ENCODE peak calls at places on chromosome 2, in five cellular contexts. M is cardiac muscle cell, P is AG04450, Z is ovary, V is neuronal stem cell. D is an unnamed sample.

GRCh38 chr2:215409331-215410127 is 26.3 kb downstream of the FN1 start:
- DNase-seq in M (no peak), P (no peak), Z (no peak), V (no peak), D (no peak)

GRCh38 chr2:63856302-63856600 is 14.6 kb downstream of the UGP2 start:
- DNase-seq in M (no peak), P (no peak), Z (no peak), V (no peak), D (no peak)

GRCh38 chr2:204260162-204260877 is 285.0 kb upstream of the PARD3B start:
- DNase-seq in M (peak; percentile 81), P (peak; percentile 49), Z (peak; percentile 56), V (peak; percentile 85), D (peak; percentile 75)

GRCh38 chr2:213995400-213996105 is 415.3 kb upstream of the VWC2L start:
- DNase-seq in M (peak; percentile 71), P (peak; percentile 52), Z (no peak), V (no peak), D (peak; percentile 56)

GRCh38 chr2:176109955-176110345 is 2.9 kb downstream of the HOXD11 start:
- DNase-seq in M (no peak), P (no peak), Z (no peak), V (no peak), D (no peak)

GRCh38 chr2:49335546-49335945 is 181.2 kb upstream of the FSHR start:
- DNase-seq in M (no peak), P (no peak), Z (no peak), V (no peak), D (no peak)

GRCh38 chr2:95275151-95275515 is 884 bp downstream of the PROM2 start:
- DNase-seq in M (no peak), P (no peak), Z (peak; percentile 13), V (no peak), D (no peak)

GRCh38 chr2:11921030-11921583 is 174.7 kb downstream of the LPIN1 start:
- DNase-seq in M (no peak), P (no peak), Z (no peak), V (no peak), D (no peak)

GRCh38 chr2:178844269-178844668 is 37.0 kb upstream of the TTN start:
- DNase-seq in M (no peak), P (no peak), Z (no peak), V (no peak), D (no peak)

GRCh38 chr2:113838277-113838676 is 51.6 kb upstream of the ACTR3 start:
- DNase-seq in M (no peak), P (no peak), Z (no peak), V (no peak), D (no peak)

GRCh38 chr2:225865468-225865867 is 466.0 kb downstream of the NYAP2 start:
- DNase-seq in M (peak; percentile 2), P (peak; percentile 16), Z (no peak), V (no peak), D (no peak)

GRCh38 chr2:219073413-219074129 is 12.8 kb upstream of the IHH start:
- DNase-seq in M (peak; percentile 84), P (peak; percentile 27), Z (no peak), V (peak; percentile 49), D (no peak)

GRCh38 chr2:59732861-59733603 is 820.4 kb downstream of the BCL11A start:
- DNase-seq in M (no peak), P (no peak), Z (no peak), V (no peak), D (no peak)

GRCh38 chr2:102289129-102289528 is 22.2 kb upstream of the IL1RL1 start:
- DNase-seq in M (peak; percentile 39), P (no peak), Z (no peak), V (no peak), D (no peak)

GRCh38 chr2:169035887-169036286 is 4.8 kb upstream of the ABCB11 start:
- DNase-seq in M (no peak), P (no peak), Z (no peak), V (no peak), D (no peak)

GRCh38 chr2:44237221-44237620 is 38.1 kb upstream of the SLC3A1 start:
- DNase-seq in M (no peak), P (no peak), Z (no peak), V (no peak), D (no peak)

GRCh38 chr2:158006961-158007664 is 94.6 kb upstream of the UPP2 start:
- DNase-seq in M (no peak), P (no peak), Z (no peak), V (no peak), D (no peak)

GRCh38 chr2:120576509-120577474 is 158.9 kb upstream of the GLI2 start:
- DNase-seq in M (peak; percentile 69), P (no peak), Z (peak; percentile 55), V (no peak), D (no peak)

GRCh38 chr2:68156419-68156818 is 1.3 kb upstream of the PNO1 start:
- DNase-seq in M (no peak), P (no peak), Z (no peak), V (no peak), D (no peak)

GRCh38 chr2:131413148-131413747 is 49.3 kb upstream of the RAB6D start:
- DNase-seq in M (peak; percentile 78), P (no peak), Z (no peak), V (peak; percentile 62), D (no peak)

GRCh38 chr2:67260348-67261277 is 136.5 kb upstream of the ETAA1 start:
- DNase-seq in M (peak; percentile 89), P (peak; percentile 100), Z (peak; percentile 81), V (no peak), D (peak; percentile 96)

GRCh38 chr2:9153589-9153988 is 53.0 kb upstream of the ASAP2 start:
- DNase-seq in M (peak; percentile 39), P (no peak), Z (no peak), V (no peak), D (no peak)

GRCh38 chr2:100470898-100471514 is 724 bp downstream of the NMS start:
- DNase-seq in M (peak; percentile 27), P (no peak), Z (peak; percentile 65), V (peak; percentile 51), D (peak; percentile 47)

GRCh38 chr2:96116424-96116878 is at the start of gene ADRA2B:
- DNase-seq in M (peak; percentile 36), P (no peak), Z (peak; percentile 54), V (peak; percentile 71), D (no peak)

GRCh38 chr2:30164131-30164925 is 17.5 kb downstream of the YPEL5 start:
- DNase-seq in M (no peak), P (no peak), Z (no peak), V (no peak), D (no peak)

DNA sequence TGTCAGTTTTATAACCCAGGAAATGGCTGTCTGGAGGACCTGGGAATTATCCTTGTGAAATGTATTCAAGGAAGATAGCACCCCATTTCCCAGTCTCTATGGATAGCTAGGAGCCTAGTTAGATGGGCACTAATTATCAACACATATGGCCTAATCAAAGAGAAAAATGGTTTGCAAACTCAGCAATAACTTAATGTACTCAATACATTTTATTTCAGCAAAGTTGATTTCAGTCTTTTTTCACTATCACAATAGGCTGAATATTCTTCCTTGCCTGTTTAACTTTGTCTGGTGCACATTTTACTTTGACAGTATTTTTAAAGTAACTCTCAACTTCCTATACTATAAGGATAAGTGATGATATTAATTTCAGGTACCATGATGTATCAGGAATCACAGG is 756.3 kb downstream of the CCDC85A start:
- DNase-seq in M (no peak), P (no peak), Z (no peak), V (no peak), D (no peak)
- H3K27me3 ChIP-seq in M (no peaks in the 10 kb centered on the region), P (no peaks in the 10 kb centered on the region), Z (no peaks in the 10 kb centered on the region), V (no peaks in the 10 kb centered on the region), D (no peaks in the 10 kb centered on the region)

GRCh38 chr2:231682546-231683291 is 25.6 kb upstream of the PTMA start:
- DNase-seq in M (no peak), P (no peak), Z (no peak), V (no peak), D (no peak)
- H3K4me3 ChIP-seq in M (no peak overlapping the region), P (no peak overlapping the region), Z (no peak overlapping the region), V (no peak overlapping the region), D (no peak overlapping the region)

GRCh38 chr2:74551530-74551929 is 2.2 kb downstream of the LOXL3 start:
- DNase-seq in M (no peak), P (no peak), Z (no peak), V (no peak), D (no peak)
- H3K27me3 ChIP-seq in M (peaks cover 32% of the 10 kb centered on the region), P (no peaks in the 10 kb centered on the region), Z (no peaks in the 10 kb centered on the region), V (peaks cover 57% of the 10 kb centered on the region), D (no peaks in the 10 kb centered on the region)

GRCh38 chr2:241616168-241617125 is 20.5 kb downstream of the THAP4 start:
- DNase-seq in M (no peak), P (no peak), Z (no peak), V (no peak), D (no peak)

GRCh38 chr2:241615522-241616052 is 21.4 kb downstream of the THAP4 start:
- DNase-seq in M (no peak), P (no peak), Z (no peak), V (no peak), D (no peak)

GRCh38 chr2:241618836-241619235 is 18.1 kb downstream of the THAP4 start:
- DNase-seq in M (no peak), P (no peak), Z (no peak), V (no peak), D (no peak)

GRCh38 chr2:241618296-241618805 is 18.6 kb downstream of the THAP4 start:
- DNase-seq in M (no peak), P (no peak), Z (no peak), V (no peak), D (no peak)

DNA sequence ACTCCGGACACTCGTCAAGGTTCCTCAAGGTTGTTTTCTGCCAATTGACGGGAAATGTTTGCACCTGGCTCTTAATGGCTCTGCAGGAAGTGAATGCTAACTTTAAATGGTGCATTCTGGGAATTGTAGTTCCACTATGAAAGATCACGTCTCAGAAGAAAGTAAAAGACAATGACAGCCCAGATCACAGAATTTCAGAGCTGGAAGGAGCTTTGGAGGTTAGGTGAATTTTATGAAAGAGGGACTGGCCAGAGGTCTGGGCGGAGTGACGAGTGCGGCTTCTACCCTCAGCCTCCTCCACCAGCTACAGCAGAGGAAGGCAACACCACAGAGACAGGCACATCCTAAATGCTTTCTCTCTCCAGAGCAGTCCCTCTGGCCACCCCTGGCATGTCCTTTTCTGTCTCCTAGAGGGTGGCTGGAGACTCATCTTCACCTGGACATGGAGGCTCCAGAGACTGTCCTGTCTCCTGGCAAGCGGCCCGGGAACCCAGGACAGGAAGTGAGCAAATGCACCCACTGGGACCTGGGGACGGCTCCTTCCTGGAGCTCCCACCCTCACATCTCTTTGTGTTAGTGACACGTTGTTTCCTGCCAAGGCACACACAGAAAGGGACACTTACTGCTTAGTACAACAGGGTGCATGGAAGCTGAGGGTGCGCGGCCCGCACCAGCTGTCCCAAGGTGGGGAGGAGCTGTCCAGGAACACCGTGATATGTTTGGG is 19.4 kb downstream of the THAP4 start:
- DNase-seq in M (peak; percentile 17), P (no peak), Z (no peak), V (no peak), D (no peak)
- H3K4me3 ChIP-seq in M (peak overlapping the region; percentile 27), P (no peak overlapping the region), Z (no peak overlapping the region), V (no peak overlapping the region), D (no peak overlapping the region)